ENCODE peak calls at places on chromosomes 13 and 19, in four cellular contexts. U is A172, Y is frontal cortex, K is EL. M is an unnamed sample.
A peak's percentile ranks its signal among the peaks of the same experiment; 100 is the strongest.

GRCh38 chr13:106117035-106117434 is 418.4 kb downstream of the EFNB2 start:
- DNase-seq in U (no peak), Y (no peak), K (peak; percentile 27), M (no peak)

GRCh38 chr19:7263521-7263920 is 30.7 kb downstream of the INSR start:
- DNase-seq in U (no peak), Y (no peak), K (no peak), M (no peak)

GRCh38 chr13:84870190-84870589 is 929.0 kb downstream of the SLITRK6 start:
- DNase-seq in U (peak; percentile 43), Y (no peak), K (peak; percentile 27), M (peak; percentile 0)

GRCh38 chr19:12806242-12807131 is at the start of gene RNASEH2A:
- DNase-seq in U (peak; percentile 81), Y (peak; percentile 94), K (peak; percentile 88), M (peak; percentile 98)

GRCh38 chr13:39452412-39452811 is 150.6 kb downstream of the LHFPL6 start:
- DNase-seq in U (no peak), Y (no peak), K (peak; percentile 5), M (no peak)

GRCh38 chr13:62846302-62846701 is 1430.7 kb upstream of the PCDH20 start:
- DNase-seq in U (peak; percentile 2), Y (no peak), K (peak; percentile 2), M (no peak)

GRCh38 chr19:47075179-47075811 is 26.9 kb upstream of the TMEM160 start:
- DNase-seq in U (no peak), Y (no peak), K (no peak), M (no peak)

GRCh38 chr19:29277107-29277506 is 64.2 kb upstream of the UQCRFS1 start:
- DNase-seq in U (peak; percentile 71), Y (no peak), K (peak; percentile 53), M (no peak)

GRCh38 chr13:26628706-26629105 is 71.2 kb downstream of the WASF3 start:
- DNase-seq in U (no peak), Y (no peak), K (peak; percentile 33), M (peak; percentile 14)

GRCh38 chr19:58554494-58555368 is at the start of gene CHMP2A:
- DNase-seq in U (peak; percentile 66), Y (peak; percentile 94), K (peak; percentile 96), M (no peak)

GRCh38 chr13:95354680-95355487 is 53.6 kb upstream of the ABCC4 start:
- DNase-seq in U (no peak), Y (no peak), K (no peak), M (no peak)

GRCh38 chr19:13095393-13095784 is 7.3 kb downstream of the LYL1 start:
- DNase-seq in U (no peak), Y (no peak), K (no peak), M (no peak)

GRCh38 chr13:45931211-45931610 is 79.7 kb upstream of the SIAH3 start:
- DNase-seq in U (no peak), Y (no peak), K (no peak), M (no peak)

GRCh38 chr19:58586131-58586765 is 13.1 kb upstream of the MZF1 start:
- DNase-seq in U (no peak), Y (no peak), K (no peak), M (no peak)

GRCh38 chr13:30906411-30906990 is 430 bp downstream of the MEDAG start:
- DNase-seq in U (no peak), Y (no peak), K (no peak), M (no peak)

GRCh38 chr19:40445945-40446784 is 2.0 kb upstream of the SERTAD3 start:
- DNase-seq in U (peak; percentile 47), Y (no peak), K (peak; percentile 27), M (no peak)

GRCh38 chr13:41652735-41653361 is 195.5 kb downstream of the RGCC start:
- DNase-seq in U (peak; percentile 16), Y (peak; percentile 40), K (peak; percentile 50), M (peak; percentile 53)